ENCODE peak calls at places on chromosomes 7 and 10, in six cellular contexts. H, X, F, E, R and L are unnamed samples. For H3K4me1 and H3K27me3, the result is how much of the 10 kb centered on the place peaks cover.

GRCh38 chr10:14652067-14652466 is 122.6 kb downstream of the FAM107B start:
- DNase-seq in H (peak), E (peak), F (no peak), R (no peak), X (no peak), L (no peak)

GRCh38 chr7:52668435-52668834 is 367.0 kb upstream of the POM121L12 start:
- DNase-seq in R (no peak), X (no peak), H (no peak), E (no peak), F (no peak), L (no peak)

GRCh38 chr7:19410096-19410495 is 264.9 kb upstream of the FERD3L start:
- DNase-seq in F (no peak), R (no peak), E (no peak), H (no peak), X (no peak), L (no peak)

GRCh38 chr10:132931258-132931657 is 11.1 kb downstream of the CFAP46 start:
- DNase-seq in F (no peak), R (no peak), H (no peak), X (no peak), E (no peak), L (peak)

GRCh38 chr7:131692131-131692960 is 135.9 kb upstream of the PODXL start:
- DNase-seq in E (peak), X (no peak), F (peak), R (no peak), H (peak), L (peak)

GRCh38 chr10:114542373-114542772 is 115.7 kb downstream of the ABLIM1 start:
- DNase-seq in E (no peak), X (no peak), F (no peak), H (no peak), R (no peak), L (no peak)

GRCh38 chr7:4694653-4695335 is 12.7 kb downstream of the FOXK1 start:
- DNase-seq in E (peak), X (no peak), F (no peak), H (no peak), R (no peak), L (peak)

GRCh38 chr7:79653136-79653631 is 199.7 kb upstream of the MAGI2 start:
- DNase-seq in H (no peak), R (no peak), F (no peak), X (no peak), E (no peak), L (no peak)

GRCh38 chr7:139153832-139154231 is 44.3 kb upstream of the ZC3HAV1 start:
- DNase-seq in F (no peak), E (peak), H (no peak), R (no peak), X (no peak), L (no peak)

GRCh38 chr7:114426824-114427223 is 12.2 kb downstream of the FOXP2 start:
- DNase-seq in R (no peak), E (peak), X (no peak), H (peak), F (no peak), L (peak)
- TF ChIP-seq CTCF in R (no peak), E (peak), X (no peak), H (peak), F (peak), L (peak)

GRCh38 chr10:80188713-80189112 is 16.6 kb downstream of the ANXA11 start:
- DNase-seq in F (no peak), H (no peak), R (no peak), E (no peak), X (no peak), L (no peak)

GRCh38 chr10:80192553-80192952 is 12.8 kb downstream of the ANXA11 start:
- DNase-seq in X (no peak), H (no peak), R (no peak), E (no peak), F (no peak), L (no peak)

GRCh38 chr10:80195046-80195574 is 10.2 kb downstream of the ANXA11 start:
- DNase-seq in X (no peak), E (no peak), F (no peak), R (no peak), H (no peak), L (no peak)

GRCh38 chr10:80194373-80195045 is 10.8 kb downstream of the ANXA11 start:
- DNase-seq in X (no peak), E (no peak), R (no peak), H (no peak), F (no peak), L (no peak)

GRCh38 chr10:80191589-80192270 is 13.6 kb downstream of the ANXA11 start:
- DNase-seq in E (no peak), F (no peak), H (no peak), R (no peak), X (no peak), L (no peak)
- H3K4me1 ChIP-seq in E (under half), F (under half), H (under half), R (under half), X (half or more), L (under half)

GRCh38 chr10:103543617-103544525 is 50.4 kb downstream of the NEURL1 start:
- DNase-seq in R (no peak), F (no peak), X (no peak), E (no peak), H (no peak), L (no peak)

GRCh38 chr10:103535595-103535994 is 42.1 kb downstream of the NEURL1 start:
- DNase-seq in R (no peak), X (no peak), E (no peak), F (no peak), H (no peak), L (no peak)

GRCh38 chr10:103540722-103541121 is 47.2 kb downstream of the NEURL1 start:
- DNase-seq in F (no peak), X (no peak), R (no peak), H (no peak), E (no peak), L (no peak)

GRCh38 chr10:103542764-103543616 is 49.5 kb downstream of the NEURL1 start:
- DNase-seq in H (peak), X (no peak), E (peak), F (no peak), R (no peak), L (peak)

GRCh38 chr10:103539751-103540150 is 46.2 kb downstream of the NEURL1 start:
- DNase-seq in R (no peak), F (no peak), X (no peak), H (no peak), E (no peak), L (no peak)
- H3K27me3 ChIP-seq in R (under half), F (under half), X (under half), H (under half), E (under half), L (under half)

DNA sequence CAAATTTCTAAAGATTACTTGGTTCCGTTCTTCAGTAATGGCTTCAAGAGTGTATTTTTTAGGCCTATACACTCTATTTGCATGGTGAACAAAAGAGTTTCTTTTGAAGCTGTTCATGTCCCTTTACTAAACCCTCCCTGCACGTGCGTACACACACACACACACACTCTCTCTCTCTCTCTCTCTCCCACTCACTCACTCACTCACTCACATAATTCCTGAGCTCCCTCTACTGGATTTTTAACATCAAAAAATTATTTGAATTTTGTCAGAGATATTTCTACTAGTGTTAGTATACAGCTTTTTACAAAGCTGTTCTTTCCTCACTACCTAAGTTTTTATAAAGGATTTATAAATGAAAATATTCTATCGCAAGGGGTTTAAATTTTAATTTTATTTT is 85.9 kb downstream of the UBE3C start:
- DNase-seq in E (peak), R (no peak), H (peak), F (no peak), X (no peak), L (no peak)
- TF ChIP-seq CTCF in E (no peak), R (no peak), H (peak), F (no peak), X (no peak), L (peak)

DNA sequence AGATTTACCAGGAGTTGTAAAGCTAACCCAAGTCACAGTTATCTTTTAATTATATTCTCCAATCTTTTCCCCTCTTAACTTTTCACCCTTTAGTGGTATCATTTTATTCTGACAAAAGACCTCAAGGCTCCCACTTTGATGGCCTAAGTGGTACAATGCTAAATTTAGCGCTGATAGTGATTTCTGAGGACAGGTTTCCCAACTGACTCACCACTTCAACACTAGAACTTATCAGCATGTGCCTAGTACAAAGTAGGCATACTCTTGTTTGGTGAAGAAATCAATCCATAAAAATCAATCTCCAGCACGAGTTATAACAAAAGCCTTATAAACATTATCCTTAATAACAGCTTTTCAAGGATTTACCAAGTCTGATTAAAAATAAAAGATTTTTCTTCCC is 7.5 kb downstream of the SNX13 start:
- DNase-seq in F (no peak), R (no peak), E (no peak), H (no peak), X (no peak), L (no peak)
- H3K4me1 ChIP-seq in F (under half), R (under half), E (under half), H (under half), X (half or more), L (under half)

GRCh38 chr7:1667566-1668485 is 2.3 kb upstream of the ELFN1 start:
- DNase-seq in E (no peak), X (no peak), R (no peak), F (no peak), H (no peak), L (peak)
- H3K27me3 ChIP-seq in E (under half), X (under half), R (half or more), F (under half), H (half or more), L (under half)

GRCh38 chr7:108253275-108254044 is 123.3 kb upstream of the LAMB4 start:
- DNase-seq in H (no peak), F (no peak), X (no peak), R (no peak), E (no peak), L (no peak)

GRCh38 chr7:108251700-108252099 is 121.5 kb upstream of the LAMB4 start:
- DNase-seq in H (no peak), E (no peak), F (no peak), X (no peak), R (no peak), L (no peak)

GRCh38 chr7:108257954-108258353 is 127.8 kb upstream of the LAMB4 start:
- DNase-seq in F (no peak), H (no peak), R (no peak), E (no peak), X (no peak), L (no peak)

GRCh38 chr7:108252177-108252576 is 122.0 kb upstream of the LAMB4 start:
- DNase-seq in R (no peak), F (no peak), H (no peak), X (no peak), E (no peak), L (no peak)

GRCh38 chr7:108254259-108254658 is 124.1 kb upstream of the LAMB4 start:
- DNase-seq in E (no peak), F (no peak), H (no peak), R (no peak), X (no peak), L (peak)
- TF ChIP-seq CTCF in E (no peak), F (no peak), H (no peak), R (no peak), X (no peak), L (no peak)

DNA sequence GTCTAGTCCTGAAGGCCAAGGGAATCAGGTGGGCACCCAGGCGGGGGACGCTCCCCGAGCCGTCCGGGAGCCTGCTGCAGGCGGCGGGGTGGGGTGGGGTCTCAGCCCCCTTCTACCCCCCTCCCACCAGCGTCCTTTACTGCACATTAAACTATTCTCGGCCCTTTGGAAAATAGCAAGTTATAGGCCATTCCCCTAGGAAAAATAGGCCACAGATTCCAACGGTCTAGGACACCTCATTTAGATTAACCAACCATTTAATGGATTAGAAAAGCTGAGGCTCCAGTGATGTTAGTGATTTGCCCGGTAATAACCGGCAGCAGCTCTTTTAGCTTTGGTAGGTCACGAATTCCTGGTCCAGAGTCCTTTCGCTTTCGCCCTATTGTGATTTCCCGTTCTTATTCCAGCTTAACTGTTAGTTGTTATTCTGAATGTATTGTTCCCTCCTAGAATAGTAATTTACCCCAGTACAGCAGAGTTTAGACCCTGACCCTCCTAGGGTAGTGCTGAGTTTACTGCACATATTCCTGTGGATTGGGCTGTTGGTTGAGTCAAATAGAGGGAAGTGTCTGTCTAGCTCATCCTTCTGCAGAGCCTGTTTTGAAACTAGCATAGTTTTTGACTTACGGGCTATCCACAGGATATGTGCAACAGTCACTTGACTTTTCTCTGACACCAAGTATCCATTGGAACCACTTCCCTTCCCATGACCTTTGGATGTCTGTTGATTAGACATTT is 721 bp downstream of the GSTO1 start:
- DNase-seq in H (peak), X (no peak), F (no peak), R (no peak), E (peak), L (no peak)
- H3K4me1 ChIP-seq in H (under half), X (half or more), F (under half), R (under half), E (half or more), L (under half)

GRCh38 chr10:16520900-16521299 is 779 bp downstream of the C1QL3 start:
- DNase-seq in X (no peak), E (no peak), H (peak), R (no peak), F (no peak), L (peak)
- H3K27me3 ChIP-seq in X (under half), E (under half), H (half or more), R (under half), F (under half), L (half or more)